ENCODE peak calls at places on chromosomes 3 and 15, in seven cellular contexts. K, L, Q, D, E, C and S are unnamed samples.
A peak's percentile ranks its signal among the peaks of the same experiment; 100 is the strongest.

GRCh38 chr15:86089422-86089821 is 9.8 kb downstream of the AGBL1 start:
- DNase-seq in L (no peak), K (no peak), C (no peak), Q (no peak), D (no peak), E (no peak), S (no peak)

GRCh38 chr15:31393441-31394091 is 66.9 kb downstream of the KLF13 start:
- DNase-seq in D (no peak), E (no peak), L (no peak), C (no peak), K (no peak), Q (no peak), S (no peak)

GRCh38 chr3:181703701-181704420 is 7.9 kb upstream of the SOX2 start:
- DNase-seq in K (no peak), L (no peak), C (no peak), D (no peak), E (no peak), Q (no peak), S (no peak)

GRCh38 chr3:77871436-77871835 is 831.5 kb downstream of the ROBO2 start:
- DNase-seq in E (no peak), D (no peak), Q (no peak), C (no peak), K (no peak), L (no peak), S (no peak)

GRCh38 chr3:172194702-172195392 is 155.5 kb downstream of the FNDC3B start:
- DNase-seq in D (no peak), E (no peak), Q (no peak), L (no peak), K (peak; percentile 69), C (no peak), S (no peak)

GRCh38 chr3:135581806-135582205 is 383.7 kb upstream of the PPP2R3A start:
- DNase-seq in D (no peak), L (no peak), K (no peak), E (no peak), C (no peak), Q (no peak), S (no peak)

GRCh38 chr3:125381743-125382142 is 6.6 kb upstream of the ZNF148 start:
- DNase-seq in E (no peak), D (peak; percentile 35), L (no peak), C (no peak), Q (no peak), K (peak; percentile 43), S (no peak)

GRCh38 chr15:93072440-93073394 is 16.3 kb downstream of the RGMA start:
- DNase-seq in D (peak; percentile 80), Q (no peak), E (no peak), K (peak; percentile 42), L (peak; percentile 89), C (no peak), S (no peak)

GRCh38 chr15:69298697-69299441 is at the start of gene PAQR5:
- DNase-seq in K (no peak), E (no peak), C (no peak), D (peak; percentile 58), Q (no peak), L (peak; percentile 43), S (no peak)

GRCh38 chr3:68458646-68459045 is 473.7 kb downstream of the TAFA4 start:
- DNase-seq in K (no peak), D (no peak), C (no peak), E (no peak), Q (no peak), L (no peak), S (no peak)

GRCh38 chr15:73633111-73633990 is at the start of gene NPTN:
- DNase-seq in L (peak; percentile 99), E (peak; percentile 97), D (peak; percentile 100), C (peak; percentile 76), Q (peak; percentile 99), K (peak; percentile 97), S (peak; percentile 91)

GRCh38 chr3:151553873-151554272 is 93.0 kb upstream of the IGSF10 start:
- DNase-seq in C (no peak), K (peak; percentile 72), Q (no peak), L (no peak), D (no peak), E (peak; percentile 96), S (no peak)

GRCh38 chr3:19947549-19948071 is 713 bp downstream of the RAB5A start:
- DNase-seq in E (peak; percentile 32), K (peak; percentile 45), Q (peak; percentile 84), L (peak; percentile 35), D (peak; percentile 52), C (no peak), S (no peak)

GRCh38 chr3:123153124-123153523 is 48.6 kb upstream of the SEC22A start:
- DNase-seq in E (no peak), K (no peak), Q (no peak), L (no peak), D (no peak), C (no peak), S (no peak)
- TF ChIP-seq CTCF in E (no peak), K (no peak), Q (no peak), L (no peak), D (no peak), C (no peak), S (no peak)

DNA sequence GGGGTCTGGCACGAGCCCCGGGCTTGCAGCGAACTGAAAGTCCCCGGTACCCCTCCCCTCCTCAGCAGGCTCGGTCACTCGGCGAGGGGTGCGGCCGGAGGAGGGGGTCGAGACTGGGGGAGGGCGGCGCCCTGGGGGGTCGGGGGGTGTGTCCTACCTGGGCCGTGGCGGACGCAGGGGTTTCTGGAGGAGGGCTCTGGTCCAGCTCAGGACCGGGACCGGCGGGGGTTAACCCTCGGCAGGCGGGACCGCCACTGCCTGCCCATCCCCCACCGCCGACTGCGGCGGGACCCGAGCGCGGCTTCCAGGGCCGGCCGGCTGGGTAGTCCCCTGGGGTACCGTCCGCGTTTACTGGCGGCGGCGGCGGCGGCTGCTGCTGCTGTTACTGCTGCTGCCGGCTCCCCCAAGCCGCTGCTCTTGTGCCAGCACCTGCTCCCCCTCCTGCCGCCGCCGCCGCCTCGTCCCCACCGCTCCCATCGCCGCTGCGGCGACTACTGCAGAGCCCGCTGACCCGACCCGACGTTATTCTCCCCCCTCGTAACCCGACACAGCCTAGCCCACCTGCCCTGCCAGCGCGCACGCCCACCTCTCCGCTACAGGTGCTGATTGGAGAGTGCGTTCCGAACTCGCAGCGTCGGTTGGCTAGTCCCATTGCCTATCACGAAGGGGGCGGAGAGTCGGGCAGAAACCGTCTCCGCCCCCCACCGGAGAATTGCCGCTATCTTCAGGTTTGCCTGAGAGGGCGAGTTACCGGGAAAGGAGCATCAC is at the start of gene TTBK2:
- DNase-seq in K (peak; percentile 99), D (peak; percentile 95), C (peak; percentile 95), E (peak; percentile 95), Q (peak; percentile 99), L (peak; percentile 98), S (peak; percentile 85)
- TF ChIP-seq CTCF in K (peak; percentile 20), D (no peak), C (no peak), E (no peak), Q (no peak), L (no peak), S (no peak)

GRCh38 chr15:76451540-76451939 is 115.0 kb downstream of the ISL2 start:
- DNase-seq in C (no peak), D (no peak), L (no peak), E (no peak), Q (no peak), K (no peak), S (no peak)
- TF ChIP-seq CTCF in C (no peak), D (no peak), L (no peak), E (no peak), Q (no peak), K (no peak), S (no peak)

DNA sequence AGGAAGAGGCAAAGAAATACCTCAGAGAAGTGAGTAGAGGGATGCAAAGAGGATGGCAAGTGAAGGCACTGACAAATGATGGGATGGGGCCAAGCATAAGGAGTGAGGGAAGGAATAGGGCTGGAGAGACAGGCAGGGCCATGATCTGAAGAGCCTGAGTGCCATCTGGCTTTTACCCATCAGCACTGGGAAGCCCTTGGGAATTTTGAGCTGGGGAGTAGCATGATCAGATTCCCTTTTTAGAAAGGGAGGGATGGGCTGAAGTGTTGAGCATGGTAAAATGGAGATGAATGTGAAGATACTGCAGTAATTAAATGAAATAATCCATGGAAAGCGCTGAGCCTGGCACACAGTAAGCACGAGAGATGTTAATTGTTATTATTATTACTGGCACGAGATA is 9.9 kb downstream of the RBP1 start:
- DNase-seq in E (no peak), D (no peak), L (no peak), K (no peak), C (no peak), Q (no peak), S (no peak)
- TF ChIP-seq CTCF in E (no peak), D (no peak), L (no peak), K (no peak), C (no peak), Q (no peak), S (no peak)